ENCODE peak calls at places on chromosomes 5 and 9, in eight cellular contexts. L is lower lobe of right lung; V is HT-29; H is ureter; E is effector CD8-positive, alpha-beta T cell; Z is GF-D8; N is Daoy; S is cortex of kidney. Y is an unnamed sample.

GRCh38 chr5:103744159-103744558 is 181.6 kb upstream of the NUDT12 start:
- DNase-seq in L (no peak), V (no peak), H (no peak), E (no peak), Z (no peak), N (peak; percentile 41), S (no peak), Y (no peak)

GRCh38 chr9:114176601-114177295 is 21.4 kb downstream of the COL27A1 start:
- DNase-seq in L (no peak), V (no peak), H (no peak), E (no peak), Z (no peak), N (no peak), S (no peak), Y (no peak)

GRCh38 chr5:138272681-138273080 is 1.7 kb downstream of the GFRA3 start:
- DNase-seq in L (no peak), V (no peak), H (no peak), E (no peak), Z (no peak), N (no peak), S (no peak), Y (no peak)

GRCh38 chr9:135422340-135422944 is 57.1 kb upstream of the PPP1R26 start:
- DNase-seq in L (no peak), V (no peak), H (no peak), E (no peak), Z (no peak), N (no peak), S (no peak), Y (no peak)

GRCh38 chr9:115015018-115015635 is 84.7 kb upstream of the TNFSF8 start:
- DNase-seq in L (no peak), V (peak; percentile 63), H (no peak), E (no peak), Z (no peak), N (peak; percentile 66), S (no peak), Y (peak; percentile 34)

GRCh38 chr9:91256235-91256634 is 105.5 kb downstream of the AUH start:
- DNase-seq in L (no peak), V (no peak), H (no peak), E (no peak), Z (no peak), N (no peak), S (no peak), Y (no peak)

GRCh38 chr5:135916638-135917263 is 21.1 kb upstream of the IL9 start:
- DNase-seq in L (no peak), V (no peak), H (no peak), E (no peak), Z (no peak), N (no peak), S (no peak), Y (no peak)

GRCh38 chr5:116546033-116546742 is 28.4 kb downstream of the SEMA6A start:
- DNase-seq in L (no peak), V (no peak), H (no peak), E (no peak), Z (peak; percentile 28), N (no peak), S (no peak), Y (no peak)

GRCh38 chr5:55064523-55064922 is 37.9 kb upstream of the GZMA start:
- DNase-seq in L (no peak), V (no peak), H (no peak), E (no peak), Z (no peak), N (no peak), S (no peak), Y (no peak)

GRCh38 chr5:102531506-102531905 is 32.7 kb upstream of the SLCO6A1 start:
- DNase-seq in L (no peak), V (no peak), H (no peak), E (no peak), Z (no peak), N (no peak), S (no peak), Y (no peak)

GRCh38 chr9:98775831-98776441 is 20.4 kb downstream of the ANKS6 start:
- DNase-seq in L (no peak), V (peak; percentile 65), H (no peak), E (no peak), Z (no peak), N (peak; percentile 75), S (no peak), Y (peak; percentile 39)

GRCh38 chr9:37943329-37944265 is 39.7 kb upstream of the SLC25A51 start:
- DNase-seq in L (peak; percentile 53), V (no peak), H (peak; percentile 64), E (no peak), Z (no peak), N (peak; percentile 93), S (no peak), Y (no peak)

Y was measured in NCI-H1105.